ENCODE peak calls at places on chromosomes 3 and 15, in six cellular contexts. A, I, W, X, M and Y are unnamed samples.

GRCh38 chr3:160810360-160810759 is 54.3 kb downstream of the PPM1L start:
- DNase-seq in A (no peak), I (no peak), W (no peak), X (no peak), M (no peak), Y (no peak)

GRCh38 chr15:89494941-89495637 is 1.3 kb downstream of the RHCG start:
- DNase-seq in A (no peak), I (no peak), W (peak; percentile 44), X (no peak), M (no peak), Y (peak; percentile 58)

GRCh38 chr3:151477596-151478375 is 16.9 kb upstream of the IGSF10 start:
- DNase-seq in A (no peak), I (no peak), W (no peak), X (no peak), M (no peak), Y (no peak)

GRCh38 chr3:104825116-104825515 is 541.6 kb upstream of the ALCAM start:
- DNase-seq in A (no peak), I (peak; percentile 62), W (no peak), X (no peak), M (no peak), Y (no peak)

GRCh38 chr15:101049282-101049681 is 130.1 kb downstream of the LRRK1 start:
- DNase-seq in A (peak; percentile 12), I (no peak), W (peak; percentile 11), X (no peak), M (no peak), Y (no peak)

GRCh38 chr15:58465866-58466517 is 34.2 kb downstream of the LIPC start:
- DNase-seq in A (no peak), I (no peak), W (no peak), X (no peak), M (no peak), Y (no peak)

GRCh38 chr3:98733055-98733777 is 29.9 kb upstream of the ST3GAL6 start:
- DNase-seq in A (peak; percentile 48), I (no peak), W (peak; percentile 23), X (no peak), M (no peak), Y (peak; percentile 67)

GRCh38 chr3:120161902-120162301 is 67.7 kb upstream of the GSK3B start:
- DNase-seq in A (no peak), I (no peak), W (no peak), X (no peak), M (no peak), Y (no peak)

GRCh38 chr3:62562596-62562995 is 189.2 kb upstream of the FEZF2 start:
- DNase-seq in A (no peak), I (no peak), W (no peak), X (no peak), M (no peak), Y (no peak)

GRCh38 chr3:168495932-168496331 is 400.2 kb upstream of the GOLIM4 start:
- DNase-seq in A (no peak), I (no peak), W (no peak), X (no peak), M (no peak), Y (no peak)

GRCh38 chr15:64950888-64951287 is 38.8 kb downstream of the SPG21 start:
- DNase-seq in A (no peak), I (no peak), W (no peak), X (no peak), M (no peak), Y (no peak)

GRCh38 chr3:19232566-19232965 is 84.3 kb downstream of the KCNH8 start:
- DNase-seq in A (no peak), I (no peak), W (no peak), X (no peak), M (no peak), Y (no peak)

GRCh38 chr3:28940530-28940929 is 340.3 kb upstream of the RBMS3 start:
- DNase-seq in A (no peak), I (peak; percentile 99), W (peak; percentile 19), X (peak; percentile 39), M (no peak), Y (no peak)

GRCh38 chr15:85730001-85730820 is 64.5 kb downstream of the KLHL25 start:
- DNase-seq in A (peak; percentile 34), I (peak; percentile 65), W (peak; percentile 70), X (peak; percentile 63), M (no peak), Y (peak; percentile 37)

GRCh38 chr15:87816811-87817210 is 439.7 kb downstream of the NTRK3 start:
- DNase-seq in A (no peak), I (peak; percentile 52), W (no peak), X (peak; percentile 92), M (no peak), Y (no peak)

GRCh38 chr3:18044191-18044590 is 301.8 kb upstream of the TBC1D5 start:
- DNase-seq in A (no peak), I (no peak), W (no peak), X (no peak), M (no peak), Y (no peak)

GRCh38 chr3:153026026-153026425 is 136.0 kb upstream of the RAP2B start:
- DNase-seq in A (no peak), I (peak; percentile 34), W (no peak), X (peak; percentile 43), M (no peak), Y (no peak)

GRCh38 chr15:78751602-78751979 is 59.7 kb downstream of the ADAMTS7 start:
- DNase-seq in A (no peak), I (no peak), W (no peak), X (no peak), M (no peak), Y (no peak)

GRCh38 chr3:179304605-179305004 is 18.2 kb upstream of the ZNF639 start:
- DNase-seq in A (no peak), I (no peak), W (no peak), X (no peak), M (no peak), Y (no peak)

GRCh38 chr3:189493271-189493670 is 137.9 kb upstream of the TP63 start:
- DNase-seq in A (no peak), I (no peak), W (no peak), X (no peak), M (no peak), Y (no peak)

GRCh38 chr15:67997996-67998395 is 56.1 kb upstream of the PIAS1 start:
- DNase-seq in A (no peak), I (no peak), W (peak; percentile 48), X (peak; percentile 45), M (no peak), Y (no peak)

GRCh38 chr15:88331291-88331690 is 74.8 kb upstream of the NTRK3 start:
- DNase-seq in A (peak; percentile 20), I (no peak), W (peak; percentile 19), X (no peak), M (no peak), Y (peak; percentile 81)

GRCh38 chr3:105430460-105430859 is 63.8 kb downstream of the ALCAM start:
- DNase-seq in A (no peak), I (no peak), W (no peak), X (no peak), M (no peak), Y (no peak)

GRCh38 chr3:49607796-49608195 is 53.5 kb downstream of the BSN start:
- DNase-seq in A (no peak), I (no peak), W (no peak), X (no peak), M (no peak), Y (no peak)

GRCh38 chr3:54791552-54792156 is 136.2 kb downstream of the LRTM1 start:
- DNase-seq in A (no peak), I (no peak), W (no peak), X (no peak), M (no peak), Y (no peak)

GRCh38 chr3:170220871-170221270 is 1.4 kb upstream of the PRKCI start:
- DNase-seq in A (no peak), I (no peak), W (no peak), X (peak; percentile 44), M (no peak), Y (no peak)

GRCh38 chr15:34279341-34279740 is 54.5 kb downstream of the EMC4 start:
- DNase-seq in A (no peak), I (no peak), W (no peak), X (no peak), M (no peak), Y (no peak)

GRCh38 chr3:150235799-150236198 is 172.3 kb upstream of the TSC22D2 start:
- DNase-seq in A (no peak), I (no peak), W (no peak), X (peak; percentile 88), M (no peak), Y (no peak)

GRCh38 chr3:179071161-179071568 is 444 bp downstream of the ZMAT3 start:
- DNase-seq in A (no peak), I (no peak), W (peak; percentile 37), X (peak; percentile 35), M (peak; percentile 33), Y (no peak)

GRCh38 chr3:40876496-40876895 is 322.8 kb upstream of the CTNNB1 start:
- DNase-seq in A (no peak), I (no peak), W (no peak), X (no peak), M (no peak), Y (no peak)

GRCh38 chr3:40875581-40875980 is 323.7 kb upstream of the CTNNB1 start:
- DNase-seq in A (no peak), I (no peak), W (no peak), X (no peak), M (no peak), Y (no peak)

GRCh38 chr3:40873934-40874699 is 325.2 kb upstream of the CTNNB1 start:
- DNase-seq in A (no peak), I (no peak), W (no peak), X (no peak), M (no peak), Y (no peak)

GRCh38 chr3:40877651-40878463 is 321.4 kb upstream of the CTNNB1 start:
- DNase-seq in A (peak; percentile 71), I (peak; percentile 98), W (peak; percentile 28), X (no peak), M (no peak), Y (no peak)

GRCh38 chr3:40876019-40876418 is 323.3 kb upstream of the CTNNB1 start:
- DNase-seq in A (no peak), I (no peak), W (no peak), X (no peak), M (no peak), Y (no peak)
- TF ChIP-seq CTCF in A (no peak), I (no peak), W (no peak), X (no peak), M (no peak), Y (no peak)

DNA sequence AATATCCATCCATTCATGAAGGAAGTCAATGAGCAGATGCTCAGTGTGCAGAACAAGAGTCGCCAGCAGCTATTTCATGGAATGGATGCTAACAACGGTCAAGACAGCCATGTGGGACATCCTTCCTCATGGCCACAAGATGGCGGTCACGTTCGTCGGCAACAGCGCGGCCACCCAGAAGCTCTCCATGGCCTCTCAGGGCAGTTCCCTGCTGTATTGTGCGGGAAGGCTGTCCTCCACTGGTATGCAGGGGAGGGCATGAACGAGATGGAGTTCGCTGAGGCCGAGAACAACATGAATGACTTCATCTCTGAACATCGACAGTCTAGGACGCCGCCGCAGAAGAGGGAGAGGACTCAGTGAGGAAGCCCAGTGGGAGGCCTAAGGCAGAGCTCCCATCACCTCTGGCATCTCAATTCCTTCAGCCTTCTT is 208.3 kb downstream of the TJP1 start:
- DNase-seq in A (no peak), I (no peak), W (no peak), X (no peak), M (no peak), Y (no peak)
- TF ChIP-seq CTCF in A (no peak), I (no peak), W (no peak), X (peak; percentile 37), M (no peak), Y (peak; percentile 15)

GRCh38 chr3:184489457-184489856 is 72.1 kb upstream of the EPHB3 start:
- DNase-seq in A (no peak), I (no peak), W (no peak), X (no peak), M (no peak), Y (no peak)
- TF ChIP-seq CTCF in A (no peak), I (no peak), W (no peak), X (no peak), M (no peak), Y (no peak)

GRCh38 chr15:62021991-62022600 is 38.2 kb downstream of the VPS13C start:
- DNase-seq in A (no peak), I (no peak), W (no peak), X (no peak), M (no peak), Y (no peak)
- TF ChIP-seq CTCF in A (no peak), I (peak; percentile 35), W (no peak), X (peak; percentile 69), M (no peak), Y (peak; percentile 41)